ENCODE peak calls at places on chromosomes 6 and 20, in eight cellular contexts. K is tibial nerve; E is SIG-M5; N is stimulated activated CD4-positive, alpha-beta T cell treated with anti-CD3 and anti-CD28 coated beads, Interleukin-2, amount 100 ng/mL, for 24 hours; H is GM03348; L is HEK293T; Y is memory B cell; V is T-helper 1 cell. F is an unnamed sample.

GRCh38 chr6:121436966-121437756 is 1.7 kb downstream of the GJA1 start:
- DNase-seq in K (peak), H (peak), L (peak), V (no peak), N (peak), Y (no peak), E (no peak), F (no peak)

GRCh38 chr6:149499066-149499465 is 14.3 kb upstream of the ZC3H12D start:
- DNase-seq in L (no peak), K (no peak), N (no peak), V (no peak), H (no peak), Y (no peak), E (no peak), F (no peak)

GRCh38 chr6:73665686-73666319 is 12.0 kb upstream of the SLC17A5 start:
- DNase-seq in H (no peak), E (no peak), Y (no peak), K (no peak), V (no peak), N (no peak), L (no peak), F (no peak)

GRCh38 chr6:1381397-1382330 is 7.7 kb upstream of the FOXF2 start:
- DNase-seq in L (peak), Y (peak), V (no peak), E (no peak), N (peak), K (no peak), H (peak), F (peak)

GRCh38 chr20:2390971-2391675 is 10.4 kb downstream of the TGM6 start:
- DNase-seq in L (no peak), H (no peak), K (no peak), N (no peak), V (no peak), Y (peak), E (no peak), F (no peak)

GRCh38 chr6:3294921-3295871 is 36.4 kb downstream of the PSMG4 start:
- DNase-seq in N (no peak), L (no peak), E (no peak), H (no peak), Y (no peak), V (no peak), K (peak), F (no peak)

GRCh38 chr6:81802356-81802755 is 49.9 kb upstream of the TENT5A start:
- DNase-seq in V (no peak), K (no peak), L (no peak), H (no peak), N (no peak), E (no peak), Y (no peak), F (no peak)

GRCh38 chr6:70424296-70424695 is 11.0 kb downstream of the FAM135A start:
- DNase-seq in Y (no peak), V (no peak), E (no peak), K (no peak), H (no peak), N (no peak), L (no peak), F (no peak)

GRCh38 chr20:47546184-47547033 is 44.7 kb downstream of the NCOA3 start:
- DNase-seq in V (no peak), Y (no peak), K (no peak), L (no peak), N (no peak), E (no peak), H (peak), F (no peak)

GRCh38 chr20:33677991-33678431 is 3.8 kb upstream of the NECAB3 start:
- DNase-seq in H (no peak), Y (no peak), E (no peak), L (no peak), K (no peak), V (no peak), N (no peak), F (no peak)

GRCh38 chr6:131292145-131292938 is 157.1 kb downstream of the AKAP7 start:
- DNase-seq in L (no peak), H (no peak), K (no peak), Y (no peak), V (no peak), N (no peak), E (no peak), F (no peak)

GRCh38 chr6:16713597-16713996 is 47.7 kb downstream of the ATXN1 start:
- DNase-seq in Y (no peak), K (no peak), V (no peak), L (no peak), E (no peak), H (no peak), N (no peak), F (no peak)